ENCODE peak calls at places on chromosome 16, in ten cellular contexts. P is A549, N is transverse colon, H is heart left ventricle, J is esophagus squamous epithelium, F is esophagus muscularis mucosa, V is prostate gland, R is tibial nerve, Z is testis, X is erythroblast. G is an unnamed sample.
A peak's percentile ranks its signal among the peaks of the same experiment; 100 is the strongest.

GRCh38 chr16:68377667-68378420 is 67.0 kb downstream of the PRMT7 start:
- DNase-seq in P (no peak), N (no peak), H (no peak), J (no peak), F (no peak), V (peak; percentile 40), R (no peak), Z (no peak), X (no peak), G (no peak)

GRCh38 chr16:86942469-86943175 is 364.3 kb downstream of the FOXL1 start:
- DNase-seq in P (no peak), N (no peak), H (no peak), J (no peak), F (no peak), V (no peak), R (no peak), Z (no peak), X (no peak), G (no peak)

GRCh38 chr16:56866955-56867830 is 2.2 kb downstream of the SLC12A3 start:
- DNase-seq in P (peak; percentile 66), N (peak; percentile 37), H (no peak), J (no peak), F (no peak), V (peak; percentile 60), R (peak; percentile 86), Z (peak; percentile 61), X (peak; percentile 43), G (peak; percentile 74)

GRCh38 chr16:27398894-27399853 is 2.8 kb upstream of the IL21R start:
- DNase-seq in P (no peak), N (no peak), H (no peak), J (no peak), F (peak; percentile 72), V (no peak), R (no peak), Z (no peak), X (no peak), G (peak; percentile 85)

GRCh38 chr16:8855051-8855786 is 13.6 kb downstream of the CARHSP1 start:
- DNase-seq in P (no peak), N (peak; percentile 12), H (no peak), J (no peak), F (no peak), V (no peak), R (no peak), Z (no peak), X (peak; percentile 24), G (no peak)

GRCh38 chr16:31507929-31508705 is at the start of gene RUSF1:
- DNase-seq in P (peak; percentile 72), N (peak; percentile 93), H (peak; percentile 94), J (peak; percentile 63), F (peak; percentile 97), V (peak; percentile 91), R (peak; percentile 90), Z (peak; percentile 96), X (peak; percentile 94), G (peak; percentile 93)

GRCh38 chr16:75032655-75033054 is 33.8 kb downstream of the ZNRF1 start:
- DNase-seq in P (no peak), N (no peak), H (no peak), J (no peak), F (no peak), V (no peak), R (no peak), Z (no peak), X (no peak), G (no peak)

GRCh38 chr16:88321635-88322499 is 60.9 kb upstream of the ZNF469 start:
- DNase-seq in P (no peak), N (no peak), H (no peak), J (no peak), F (no peak), V (no peak), R (no peak), Z (peak; percentile 52), X (no peak), G (no peak)

GRCh38 chr16:50830698-50831097 is 88.8 kb downstream of the CYLD start:
- DNase-seq in P (no peak), N (no peak), H (no peak), J (no peak), F (no peak), V (no peak), R (no peak), Z (no peak), X (no peak), G (no peak)

GRCh38 chr16:85631802-85632393 is 18.8 kb downstream of the GSE1 start:
- DNase-seq in P (no peak), N (no peak), H (no peak), J (no peak), F (no peak), V (no peak), R (no peak), Z (no peak), X (no peak), G (no peak)

GRCh38 chr16:15610369-15610871 is 32.5 kb downstream of the MARF1 start:
- DNase-seq in P (no peak), N (no peak), H (no peak), J (no peak), F (no peak), V (no peak), R (no peak), Z (no peak), X (no peak), G (no peak)

GRCh38 chr16:87322360-87322759 is 5.2 kb upstream of the C16orf95 start:
- DNase-seq in P (no peak), N (no peak), H (no peak), J (no peak), F (no peak), V (no peak), R (no peak), Z (no peak), X (no peak), G (no peak)

GRCh38 chr16:8575399-8575798 is 14.9 kb downstream of the TMEM114 start:
- DNase-seq in P (no peak), N (no peak), H (no peak), J (no peak), F (no peak), V (no peak), R (no peak), Z (no peak), X (no peak), G (no peak)

GRCh38 chr16:28839004-28839639 is 7.0 kb downstream of the TUFM start:
- DNase-seq in P (no peak), N (no peak), H (no peak), J (no peak), F (no peak), V (no peak), R (no peak), Z (no peak), X (no peak), G (no peak)

GRCh38 chr16:67726106-67727034 is 7.3 kb upstream of the GFOD2 start:
- DNase-seq in P (no peak), N (no peak), H (no peak), J (no peak), F (no peak), V (no peak), R (no peak), Z (no peak), X (no peak), G (no peak)

GRCh38 chr16:77297996-77298637 is 98.9 kb downstream of the SYCE1L start:
- DNase-seq in P (no peak), N (no peak), H (no peak), J (no peak), F (no peak), V (no peak), R (no peak), Z (no peak), X (no peak), G (no peak)

GRCh38 chr16:55264949-55265348 is 59.1 kb upstream of the IRX6 start:
- DNase-seq in P (no peak), N (no peak), H (no peak), J (no peak), F (no peak), V (peak; percentile 7), R (no peak), Z (no peak), X (no peak), G (no peak)

GRCh38 chr16:74601131-74601871 is 5.6 kb downstream of the GLG1 start:
- DNase-seq in P (no peak), N (peak; percentile 63), H (no peak), J (no peak), F (no peak), V (no peak), R (no peak), Z (no peak), X (no peak), G (peak; percentile 71)

GRCh38 chr16:82011199-82011641 is at the start of gene SDR42E1:
- DNase-seq in P (peak; percentile 21), N (peak; percentile 85), H (peak; percentile 19), J (peak; percentile 5), F (no peak), V (peak; percentile 50), R (no peak), Z (peak; percentile 73), X (no peak), G (no peak)
- TF ChIP-seq POLR2A in P (no peak), N (peak; percentile 23), H (no peak), J (no peak), F (no peak), V (no peak), R (no peak), Z (no peak), X (no peak), G (no peak)

GRCh38 chr16:29986931-29987330 is 8.5 kb downstream of the HIRIP3 start:
- DNase-seq in P (no peak), N (no peak), H (no peak), J (no peak), F (no peak), V (no peak), R (no peak), Z (no peak), X (no peak), G (no peak)
- TF ChIP-seq POLR2A in P (no peak), N (no peak), H (no peak), J (no peak), F (no peak), V (no peak), R (no peak), Z (no peak), X (no peak), G (no peak)

DNA sequence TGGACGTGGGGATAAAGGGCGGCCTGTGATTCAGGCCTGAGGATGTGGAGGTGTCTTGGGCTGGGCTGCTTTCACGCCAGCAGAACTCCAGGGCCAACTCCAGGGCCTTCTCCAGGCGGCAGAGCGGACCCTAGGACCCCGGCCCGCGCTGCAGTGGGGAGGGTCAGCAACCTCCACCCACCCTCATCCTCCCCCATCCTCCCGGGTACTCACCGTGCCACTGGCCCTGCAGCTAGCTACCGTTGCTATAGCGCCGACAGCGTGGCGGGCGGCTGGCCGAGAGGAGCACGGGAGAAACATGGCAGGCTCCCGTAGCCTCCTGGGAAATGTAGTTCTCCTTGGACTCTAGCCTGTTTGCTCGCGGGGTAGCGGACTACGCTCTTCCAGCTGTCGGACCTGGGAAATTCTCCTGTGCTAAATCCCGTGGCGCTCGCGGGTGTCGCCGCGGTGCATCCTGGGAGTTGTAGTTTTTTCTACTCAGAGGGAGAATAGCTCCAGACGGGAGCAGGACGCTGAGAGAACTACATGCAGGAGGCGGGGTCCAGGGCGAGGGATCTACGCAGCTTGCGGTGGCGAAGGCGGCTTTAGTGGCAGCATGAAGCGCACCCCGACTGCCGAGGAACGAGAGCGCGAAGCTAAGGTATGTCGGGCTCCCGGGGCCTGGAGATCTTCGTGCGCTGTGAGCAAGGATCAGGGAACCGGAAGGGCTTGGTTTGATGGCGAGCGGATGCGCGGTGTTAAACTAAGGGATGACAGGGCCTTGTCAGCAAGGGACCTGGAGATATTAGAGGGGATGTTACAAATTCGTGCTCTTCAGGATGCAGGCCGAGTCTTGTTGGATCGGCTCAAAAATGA is at the start of the genes FTO and RPGRIP1L:
- DNase-seq in P (peak; percentile 94), N (peak; percentile 100), H (peak; percentile 99), J (peak; percentile 81), F (peak; percentile 100), V (peak; percentile 100), R (peak; percentile 100), Z (peak; percentile 100), X (peak; percentile 98), G (peak; percentile 99)
- TF ChIP-seq POLR2A in P (peak; percentile 52), N (peak; percentile 34), H (peak; percentile 41), J (no peak), F (no peak), V (peak; percentile 9), R (no peak), Z (no peak), X (peak; percentile 34), G (no peak)

GRCh38 chr16:2473999-2474876 is 689 bp upstream of the TBC1D24 start:
- DNase-seq in P (peak; percentile 72), N (peak; percentile 62), H (peak; percentile 59), J (no peak), F (no peak), V (no peak), R (no peak), Z (peak; percentile 57), X (peak; percentile 74), G (peak; percentile 74)
- TF ChIP-seq POLR2A in P (peak; percentile 46), N (no peak), H (no peak), J (no peak), F (no peak), V (no peak), R (no peak), Z (no peak), X (peak; percentile 45), G (no peak)

G was measured in NB4.